ENCODE peak calls at places on chromosomes 16 and 17, in five cellular contexts. K is iPS DF 19.7, U is B cell, B is T-helper 17 cell, T is H54. X is an unnamed sample.

GRCh38 chr16:82761236-82761635 is 134.5 kb downstream of the CDH13 start:
- DNase-seq in T (no peak), K (no peak), B (no peak), U (no peak), X (no peak)

GRCh38 chr16:24896439-24896838 is 50.7 kb downstream of the SLC5A11 start:
- DNase-seq in T (no peak), B (no peak), U (peak; percentile 38), K (no peak), X (no peak)

GRCh38 chr17:75463612-75464011 is 7.2 kb downstream of the TMEM94 start:
- DNase-seq in K (no peak), B (no peak), U (no peak), T (no peak), X (no peak)

GRCh38 chr17:68398731-68399637 is 58.3 kb downstream of the WIPI1 start:
- DNase-seq in T (peak; percentile 81), K (no peak), B (no peak), U (peak; percentile 53), X (no peak)

GRCh38 chr16:85553436-85554113 is 59.5 kb upstream of the GSE1 start:
- DNase-seq in U (peak; percentile 73), T (peak; percentile 82), B (no peak), K (no peak), X (peak; percentile 73)

GRCh38 chr17:12431188-12431587 is 234.5 kb upstream of the MYOCD start:
- DNase-seq in T (no peak), U (peak; percentile 5), K (no peak), B (no peak), X (no peak)

GRCh38 chr16:73058616-73059409 is 10.9 kb upstream of the ZFHX3 start:
- DNase-seq in K (no peak), T (no peak), B (no peak), U (peak; percentile 66), X (peak; percentile 90)

GRCh38 chr17:78986048-78986648 is 6.4 kb upstream of the LGALS3BP start:
- DNase-seq in K (no peak), B (no peak), U (no peak), T (no peak), X (no peak)

X was measured in NCI-H2171 treated with DMSO at 0.1 percent for 48 hours.